ENCODE peak calls at places on chromosomes 1 and 21, in five cellular contexts. O, W, Z, U and M are unnamed samples.

GRCh38 chr21:17733209-17733608 is 85.9 kb downstream of the C21orf91 start:
- DNase-seq in O (no peak), W (no peak), Z (no peak), U (no peak), M (no peak)

GRCh38 chr1:53733447-53733931 is 5.5 kb downstream of the GLIS1 start:
- DNase-seq in O (no peak), W (no peak), Z (no peak), U (no peak), M (no peak)

GRCh38 chr1:13702425-13703127 is 2.6 kb downstream of the PRDM2 start:
- DNase-seq in O (no peak), W (no peak), Z (no peak), U (no peak), M (no peak)

GRCh38 chr1:64595871-64596515 is 126.1 kb downstream of the CACHD1 start:
- DNase-seq in O (no peak), W (no peak), Z (no peak), U (no peak), M (no peak)

GRCh38 chr1:19750101-19750881 is 49.4 kb downstream of the TMCO4 start:
- DNase-seq in O (no peak), W (no peak), Z (no peak), U (no peak), M (peak; percentile 76)

GRCh38 chr1:14606632-14607031 is 8.1 kb downstream of the KAZN start:
- DNase-seq in O (no peak), W (peak; percentile 32), Z (no peak), U (no peak), M (no peak)

GRCh38 chr1:113211467-113211866 is 138.5 kb downstream of the LRIG2 start:
- DNase-seq in O (no peak), W (no peak), Z (no peak), U (no peak), M (no peak)

GRCh38 chr1:26828352-26829093 is 2.0 kb downstream of the ZDHHC18 start:
- DNase-seq in O (no peak), W (no peak), Z (no peak), U (no peak), M (no peak)

GRCh38 chr21:33587792-33588484 is 546 bp downstream of the DONSON start:
- DNase-seq in O (no peak), W (peak; percentile 31), Z (peak; percentile 66), U (peak; percentile 13), M (peak; percentile 12)

GRCh38 chr1:151867785-151868403 is 14.4 kb upstream of the THEM5 start:
- DNase-seq in O (no peak), W (no peak), Z (no peak), U (no peak), M (peak; percentile 90)

GRCh38 chr1:110152133-110152785 is 2.0 kb downstream of the SLC6A17 start:
- DNase-seq in O (no peak), W (no peak), Z (no peak), U (no peak), M (peak; percentile 82)

GRCh38 chr1:33626801-33627200 is 154.4 kb downstream of the ZSCAN20 start:
- DNase-seq in O (no peak), W (no peak), Z (no peak), U (no peak), M (no peak)

GRCh38 chr1:221779771-221780170 is 37.9 kb upstream of the DUSP10 start:
- DNase-seq in O (no peak), W (no peak), Z (no peak), U (no peak), M (peak; percentile 33)

GRCh38 chr1:117093091-117093534 is 28.4 kb downstream of the TRIM45 start:
- DNase-seq in O (no peak), W (peak; percentile 51), Z (no peak), U (peak; percentile 16), M (peak; percentile 100)

GRCh38 chr1:42323551-42323950 is 11.5 kb downstream of the FOXJ3 start:
- DNase-seq in O (no peak), W (no peak), Z (no peak), U (no peak), M (no peak)

GRCh38 chr1:200457810-200458209 is 48.0 kb upstream of the ZNF281 start:
- DNase-seq in O (no peak), W (no peak), Z (no peak), U (no peak), M (no peak)

GRCh38 chr1:64965239-64966157 is 851 bp downstream of the JAK1 start:
- DNase-seq in O (peak; percentile 87), W (no peak), Z (peak; percentile 78), U (peak; percentile 58), M (no peak)

GRCh38 chr1:205335692-205336091 is 14.1 kb upstream of the NUAK2 start:
- DNase-seq in O (peak; percentile 86), W (peak; percentile 90), Z (peak; percentile 93), U (peak; percentile 62), M (peak; percentile 74)

GRCh38 chr21:42349420-42350075 is 1.2 kb downstream of the TFF2 start:
- DNase-seq in O (no peak), W (no peak), Z (peak; percentile 25), U (no peak), M (no peak)

GRCh38 chr1:41312991-41313645 is 48.1 kb upstream of the FOXO6 start:
- DNase-seq in O (no peak), W (no peak), Z (no peak), U (no peak), M (no peak)

GRCh38 chr21:31284797-31285397 is 59.2 kb downstream of the TIAM1 start:
- DNase-seq in O (no peak), W (no peak), Z (no peak), U (no peak), M (peak; percentile 55)

GRCh38 chr1:8474369-8474768 is 156.5 kb downstream of the SLC45A1 start:
- DNase-seq in O (no peak), W (no peak), Z (no peak), U (no peak), M (no peak)

GRCh38 chr1:112937495-112937894 is 18.5 kb downstream of the SLC16A1 start:
- DNase-seq in O (no peak), W (no peak), Z (no peak), U (no peak), M (peak; percentile 18)

GRCh38 chr1:33306061-33306460 is 14.8 kb downstream of the A3GALT2 start:
- DNase-seq in O (no peak), W (no peak), Z (no peak), U (no peak), M (no peak)

GRCh38 chr1:55382699-55383377 is 167.7 kb upstream of the USP24 start:
- DNase-seq in O (no peak), W (peak; percentile 16), Z (no peak), U (no peak), M (no peak)

GRCh38 chr1:77511440-77511840 is 171.0 kb downstream of the ZZZ3 start:
- DNase-seq in O (no peak), W (no peak), Z (no peak), U (no peak), M (peak; percentile 57)

GRCh38 chr1:214582289-214582891 is 20.6 kb upstream of the CENPF start:
- DNase-seq in O (no peak), W (no peak), Z (no peak), U (no peak), M (no peak)

GRCh38 chr1:218401896-218402770 is 57.0 kb downstream of the TGFB2 start:
- DNase-seq in O (no peak), W (no peak), Z (no peak), U (no peak), M (no peak)

GRCh38 chr1:115670476-115671175 is 28.9 kb downstream of the VANGL1 start:
- DNase-seq in O (no peak), W (no peak), Z (no peak), U (no peak), M (peak; percentile 17)

GRCh38 chr21:36027352-36027751 is 33.0 kb downstream of the SETD4 start:
- DNase-seq in O (no peak), W (peak; percentile 58), Z (no peak), U (no peak), M (peak; percentile 42)

GRCh38 chr1:39127513-39127912 is 77.0 kb upstream of the MACF1 start:
- DNase-seq in O (no peak), W (peak; percentile 24), Z (no peak), U (peak; percentile 73), M (no peak)

GRCh38 chr1:8736927-8737326 is 80.5 kb downstream of the RERE start:
- DNase-seq in O (no peak), W (no peak), Z (no peak), U (no peak), M (no peak)

GRCh38 chr1:46411010-46411405 is 16.9 kb downstream of the FAAH start:
- DNase-seq in O (no peak), W (no peak), Z (no peak), U (no peak), M (no peak)

GRCh38 chr1:46412853-46413595 is 18.9 kb downstream of the FAAH start:
- DNase-seq in O (peak; percentile 47), W (peak; percentile 15), Z (peak; percentile 34), U (no peak), M (no peak)

GRCh38 chr1:46415514-46415913 is 21.4 kb downstream of the FAAH start:
- DNase-seq in O (no peak), W (no peak), Z (no peak), U (no peak), M (no peak)

GRCh38 chr1:46411601-46412341 is 17.7 kb downstream of the FAAH start:
- DNase-seq in O (peak; percentile 48), W (no peak), Z (peak; percentile 49), U (no peak), M (no peak)

GRCh38 chr1:46413596-46413985 is 19.5 kb downstream of the FAAH start:
- DNase-seq in O (no peak), W (peak; percentile 13), Z (no peak), U (no peak), M (no peak)
- TF ChIP-seq CTCF in O (no peak), W (peak; percentile 37), Z (peak; percentile 31), U (no peak), M (peak; percentile 22)

GRCh38 chr1:208434008-208434407 is 189.8 kb upstream of the PLXNA2 start:
- DNase-seq in O (no peak), W (peak; percentile 81), Z (no peak), U (no peak), M (no peak)
- H3K27me3 ChIP-seq in O (no peaks in the 10 kb centered on the region), W (no peaks in the 10 kb centered on the region), Z (no peaks in the 10 kb centered on the region), U (no peaks in the 10 kb centered on the region), M (no peaks in the 10 kb centered on the region)

DNA sequence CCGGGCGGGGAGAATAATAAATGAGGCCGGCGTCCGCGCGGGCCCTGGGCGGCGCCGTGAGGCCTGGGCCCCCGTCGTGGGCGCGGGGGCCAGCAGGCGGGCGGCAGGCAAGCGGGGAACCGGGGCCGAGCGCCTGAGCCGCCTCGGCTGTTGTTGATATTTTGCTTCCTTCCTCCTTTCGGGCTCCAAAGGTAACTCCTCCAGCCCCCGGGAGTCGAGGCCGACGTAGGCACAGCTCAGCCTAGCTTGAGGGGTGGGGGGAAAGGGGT is at the start of gene MEF2D:
- DNase-seq in O (no peak), W (no peak), Z (no peak), U (no peak), M (no peak)
- TF ChIP-seq CTCF in O (no peak), W (no peak), Z (peak; percentile 14), U (no peak), M (no peak)

GRCh38 chr1:2967881-2968280 is 53.4 kb upstream of the ACTRT2 start:
- DNase-seq in O (peak; percentile 23), W (no peak), Z (peak; percentile 39), U (no peak), M (no peak)
- H3K27me3 ChIP-seq in O (no peaks in the 10 kb centered on the region), W (no peaks in the 10 kb centered on the region), Z (no peaks in the 10 kb centered on the region), U (peaks cover 4% of the 10 kb centered on the region), M (no peaks in the 10 kb centered on the region)

GRCh38 chr1:57082711-57083439 is 117.1 kb upstream of the C8B start:
- DNase-seq in O (no peak), W (no peak), Z (no peak), U (no peak), M (no peak)

GRCh38 chr1:57079454-57080157 is 113.8 kb upstream of the C8B start:
- DNase-seq in O (no peak), W (no peak), Z (no peak), U (no peak), M (peak; percentile 7)
- TF ChIP-seq CTCF in O (peak; percentile 21), W (peak; percentile 16), Z (no peak), U (no peak), M (peak; percentile 22)